ENCODE peak calls at places on chromosomes 7 and 10, in ten cellular contexts. J, D, W, Y, I, H, F, T, X and P are unnamed samples.
A peak's percentile ranks its signal among the peaks of the same experiment; 100 is the strongest.

GRCh38 chr7:64874562-64875250 is 28.4 kb upstream of the ZNF273 start:
- ATAC-seq in W (no peak), J (no peak), D (no peak), F (no peak), Y (peak; percentile 12), H (no peak), T (no peak), X (no peak), I (no peak), P (no peak)

GRCh38 chr7:90180649-90181048 is 26.4 kb downstream of the STEAP1 start:
- ATAC-seq in T (no peak), H (no peak), D (no peak), I (peak; percentile 9), W (no peak), J (no peak), F (peak; percentile 10), X (no peak), Y (no peak), P (no peak)

GRCh38 chr10:29555746-29556481 is 78.9 kb downstream of the SVIL start:
- ATAC-seq in X (peak; percentile 82), D (peak; percentile 15), W (no peak), I (peak; percentile 75), H (peak; percentile 29), J (peak; percentile 20), F (peak; percentile 90), T (no peak), Y (no peak), P (peak; percentile 53)

GRCh38 chr7:29146082-29146706 is at the start of gene CPVL:
- ATAC-seq in Y (peak; percentile 97), D (peak; percentile 53), X (peak; percentile 65), T (no peak), J (peak; percentile 58), W (peak; percentile 34), F (peak; percentile 75), I (no peak), H (peak; percentile 84), P (peak; percentile 38)

GRCh38 chr10:121394586-121394985 is 203.7 kb downstream of the FGFR2 start:
- ATAC-seq in T (no peak), I (no peak), X (no peak), D (no peak), Y (no peak), H (no peak), J (no peak), W (no peak), F (no peak), P (no peak)

GRCh38 chr7:16954326-16954725 is 72.5 kb upstream of the AGR3 start:
- ATAC-seq in X (no peak), H (peak; percentile 52), D (no peak), I (no peak), Y (no peak), W (no peak), J (no peak), F (no peak), T (no peak), P (no peak)

GRCh38 chr10:26725837-26726727 is 28.6 kb downstream of the PDSS1 start:
- ATAC-seq in H (no peak), I (peak; percentile 81), X (peak; percentile 77), J (peak; percentile 85), T (peak; percentile 47), W (no peak), D (peak; percentile 77), Y (peak; percentile 86), F (peak; percentile 72), P (peak; percentile 60)

GRCh38 chr7:6271091-6271658 is 1.2 kb downstream of the CYTH3 start:
- ATAC-seq in Y (no peak), J (peak; percentile 49), F (peak; percentile 79), D (peak; percentile 52), X (peak; percentile 71), I (peak; percentile 83), H (peak; percentile 84), T (peak; percentile 70), W (peak; percentile 39), P (peak; percentile 61)

GRCh38 chr10:51691135-51691534 is 8.3 kb downstream of the CSTF2T start:
- ATAC-seq in Y (no peak), J (no peak), T (no peak), F (no peak), D (no peak), I (no peak), W (no peak), X (no peak), H (no peak), P (no peak)

GRCh38 chr10:77771450-77771849 is 133.8 kb upstream of the KCNMA1 start:
- ATAC-seq in I (no peak), Y (no peak), D (no peak), H (no peak), J (no peak), X (no peak), W (no peak), T (no peak), F (no peak), P (peak; percentile 7)

GRCh38 chr7:28298870-28299484 is 113.3 kb upstream of the CREB5 start:
- ATAC-seq in Y (no peak), D (peak; percentile 47), X (peak; percentile 57), F (peak; percentile 94), I (no peak), J (peak; percentile 46), T (no peak), W (no peak), H (peak; percentile 70), P (peak; percentile 53)

GRCh38 chr7:43905209-43905946 is 1.0 kb downstream of the URGCP start:
- ATAC-seq in H (peak; percentile 53), I (peak; percentile 11), X (peak; percentile 60), D (peak; percentile 90), J (peak; percentile 89), T (no peak), Y (no peak), F (peak; percentile 45), W (no peak), P (peak; percentile 80)